ENCODE peak calls at places on chromosomes 13 and 19, in six cellular contexts. T is stimulated activated CD4-positive, alpha-beta T cell treated with anti-CD3 and anti-CD28 coated beads, Interleukin-4, amount 100 ng/mL, for 24 hours; D is T-helper 17 cell; K is testis; V is HS-5; Q is frontal cortex. O is an unnamed sample.

GRCh38 chr19:53507523-53508442 is 30.2 kb upstream of the ZNF331 start:
- DNase-seq in T (no peak), V (no peak), D (no peak), K (no peak), Q (no peak), O (no peak)

GRCh38 chr19:3098515-3099346 is 4.6 kb downstream of the GNA11 start:
- DNase-seq in Q (peak; percentile 35), D (no peak), T (no peak), V (no peak), K (peak; percentile 59), O (no peak)

GRCh38 chr19:46431824-46432223 is 3.1 kb upstream of the PNMA8C start:
- DNase-seq in D (no peak), T (no peak), Q (no peak), K (no peak), V (no peak), O (no peak)

GRCh38 chr19:45768644-45769053 is 403 bp downstream of the SIX5 start:
- DNase-seq in D (peak; percentile 38), T (peak; percentile 34), K (peak; percentile 26), Q (peak; percentile 69), V (no peak), O (no peak)

GRCh38 chr13:41652735-41653361 is 195.5 kb downstream of the RGCC start:
- DNase-seq in K (peak; percentile 32), T (peak; percentile 49), Q (peak; percentile 40), D (no peak), V (no peak), O (peak; percentile 68)

GRCh38 chr13:86945596-86945995 is 725.6 kb upstream of the SLITRK5 start:
- DNase-seq in K (no peak), Q (no peak), D (no peak), T (no peak), V (no peak), O (no peak)

GRCh38 chr19:14023404-14024235 is 4.3 kb upstream of the RLN3 start:
- DNase-seq in D (no peak), T (no peak), V (no peak), Q (no peak), K (peak; percentile 37), O (no peak)

GRCh38 chr19:14183741-14184395 is 22.1 kb downstream of the ADGRL1 start:
- DNase-seq in V (no peak), D (no peak), Q (no peak), K (no peak), T (no peak), O (no peak)

GRCh38 chr13:42883142-42883541 is 101.8 kb downstream of the FAM216B start:
- DNase-seq in K (no peak), D (no peak), Q (no peak), V (no peak), T (no peak), O (no peak)

GRCh38 chr13:35984776-35985453 is 146.3 kb downstream of the DCLK1 start:
- DNase-seq in Q (no peak), T (no peak), K (no peak), V (no peak), D (no peak), O (no peak)

GRCh38 chr13:57557979-57558529 is 73.5 kb upstream of the PCDH17 start:
- DNase-seq in Q (no peak), K (no peak), T (no peak), D (no peak), V (no peak), O (no peak)

GRCh38 chr19:54355675-54356074 is 9.1 kb downstream of the LAIR1 start:
- DNase-seq in T (no peak), D (no peak), K (no peak), V (no peak), Q (no peak), O (no peak)